ENCODE peak calls at places on chromosomes 12 and 14, in eight cellular contexts. B, P, D, K, T, O, F and N are unnamed samples.

GRCh38 chr12:91811481-91812287 is 334.0 kb downstream of the BTG1 start:
- DNase-seq in D (peak; percentile 26), B (peak; percentile 57), T (peak; percentile 3), K (peak; percentile 70), F (no peak), P (peak; percentile 40), O (peak; percentile 38), N (peak; percentile 57)

GRCh38 chr12:99455350-99456037 is 192.1 kb upstream of the GARIN6 start:
- DNase-seq in P (no peak), D (no peak), F (no peak), B (no peak), T (no peak), K (no peak), O (no peak), N (peak; percentile 99)

GRCh38 chr12:103771466-103771865 is 69.6 kb downstream of the NT5DC3 start:
- DNase-seq in D (peak; percentile 75), O (no peak), B (no peak), F (no peak), T (no peak), P (peak; percentile 6), K (peak; percentile 62), N (no peak)

GRCh38 chr12:18320036-18320617 is 58.8 kb downstream of the PIK3C2G start:
- DNase-seq in B (no peak), P (peak; percentile 8), D (peak; percentile 31), T (no peak), F (no peak), K (peak; percentile 31), O (peak; percentile 69), N (peak; percentile 91)

GRCh38 chr12:116551619-116551951 is 7.6 kb upstream of the MAP1LC3B2 start:
- DNase-seq in P (no peak), B (no peak), F (no peak), K (no peak), T (no peak), O (no peak), D (no peak), N (no peak)

GRCh38 chr14:59305836-59306555 is 117.5 kb downstream of the DAAM1 start:
- DNase-seq in D (no peak), K (no peak), O (no peak), F (no peak), P (no peak), T (no peak), B (no peak), N (peak; percentile 63)

GRCh38 chr12:107511292-107511691 is 174.3 kb upstream of the PWP1 start:
- DNase-seq in O (no peak), K (no peak), F (no peak), B (no peak), P (no peak), D (no peak), T (no peak), N (no peak)

GRCh38 chr12:120213758-120214157 is 12.8 kb upstream of the RPLP0 start:
- DNase-seq in D (peak; percentile 42), K (no peak), F (no peak), P (no peak), B (no peak), O (no peak), T (no peak), N (no peak)

GRCh38 chr14:51744372-51745150 is 92.9 kb downstream of the FRMD6 start:
- DNase-seq in F (no peak), K (no peak), D (peak; percentile 13), O (no peak), T (no peak), P (no peak), B (no peak), N (no peak)

GRCh38 chr14:58821421-58821820 is 183.7 kb downstream of the DACT1 start:
- DNase-seq in K (no peak), O (no peak), B (no peak), D (no peak), T (no peak), F (no peak), P (no peak), N (peak; percentile 53)

GRCh38 chr12:7142809-7143465 is 12.8 kb downstream of the CLSTN3 start:
- DNase-seq in D (no peak), K (no peak), P (no peak), F (no peak), B (no peak), O (no peak), T (no peak), N (no peak)